ENCODE peak calls at places on chromosome 17, in nine cellular contexts. Z is SK-N-SH, V is GM23338, F is A549, C is HCT116, J is K562, R is GM12878, P is Panc1, I is HepG2. U is an unnamed sample.

GRCh38 chr17:80783461-80783860 is 208.2 kb upstream of the CHMP6 start:
- DNase-seq in R (no peak), Z (no peak), P (no peak), F (no peak), V (no peak), J (no peak), I (no peak), C (no peak), U (no peak)

GRCh38 chr17:20852541-20853370 is 190.1 kb downstream of the USP22 start:
- DNase-seq in Z (peak; percentile 33), P (no peak), R (no peak), C (no peak), F (peak; percentile 48), I (no peak), V (peak; percentile 67), J (no peak), U (no peak)

GRCh38 chr17:36935681-36936454 is 1.4 kb upstream of the LHX1 start:
- DNase-seq in C (no peak), Z (peak; percentile 60), V (peak; percentile 84), J (peak; percentile 43), P (no peak), I (no peak), F (peak; percentile 72), R (no peak), U (no peak)

GRCh38 chr17:3558603-3559269 is 1.1 kb upstream of the TRPV3 start:
- DNase-seq in R (peak; percentile 87), I (no peak), V (no peak), Z (no peak), P (no peak), F (no peak), C (no peak), J (no peak), U (no peak)

GRCh38 chr17:68184141-68184571 is 63.7 kb upstream of the AMZ2 start:
- DNase-seq in Z (no peak), C (no peak), I (no peak), V (peak; percentile 50), J (no peak), R (no peak), F (no peak), P (no peak), U (no peak)

GRCh38 chr17:18996458-18996857 is 8.1 kb downstream of the FAM83G start:
- DNase-seq in J (no peak), F (no peak), C (no peak), Z (no peak), R (no peak), I (no peak), P (no peak), V (no peak), U (no peak)

GRCh38 chr17:57943140-57943539 is 12.1 kb downstream of the CUEDC1 start:
- DNase-seq in Z (no peak), R (no peak), V (no peak), C (no peak), P (no peak), J (no peak), I (no peak), F (no peak), U (peak; percentile 21)

GRCh38 chr17:20156196-20157077 is 147.3 kb downstream of the SPECC1 start:
- DNase-seq in V (peak; percentile 84), J (peak; percentile 55), R (no peak), Z (peak; percentile 76), C (peak; percentile 38), F (peak; percentile 70), P (no peak), I (peak; percentile 39), U (no peak)

GRCh38 chr17:39699818-39700147 is at the start of gene ERBB2:
- DNase-seq in V (peak; percentile 89), P (no peak), R (no peak), J (no peak), C (peak; percentile 57), I (peak; percentile 64), F (peak; percentile 92), Z (no peak), U (no peak)

GRCh38 chr17:75819116-75819515 is 25.1 kb downstream of the UNC13D start:
- DNase-seq in C (no peak), P (no peak), I (no peak), V (no peak), Z (peak; percentile 41), J (no peak), R (no peak), F (no peak), U (no peak)

GRCh38 chr17:59329558-59330313 is 1.7 kb upstream of the YPEL2 start:
- DNase-seq in V (peak; percentile 87), Z (peak; percentile 81), R (peak; percentile 43), P (no peak), J (peak; percentile 69), F (peak; percentile 79), C (peak; percentile 62), I (peak; percentile 85), U (peak; percentile 85)

GRCh38 chr17:7897773-7898172 is 9.2 kb downstream of the CHD3 start:
- DNase-seq in P (no peak), I (peak; percentile 62), F (peak; percentile 72), C (no peak), Z (peak; percentile 72), J (peak; percentile 23), R (no peak), V (no peak), U (no peak)

GRCh38 chr17:71970312-71970711 is 150.5 kb upstream of the SOX9 start:
- DNase-seq in C (no peak), J (no peak), V (no peak), I (no peak), P (no peak), Z (no peak), F (peak; percentile 20), R (no peak), U (no peak)

GRCh38 chr17:27282054-27282501 is 11.8 kb upstream of the WSB1 start:
- DNase-seq in J (no peak), I (no peak), V (no peak), C (no peak), R (peak; percentile 49), Z (no peak), F (no peak), P (no peak), U (peak; percentile 55)

DNA sequence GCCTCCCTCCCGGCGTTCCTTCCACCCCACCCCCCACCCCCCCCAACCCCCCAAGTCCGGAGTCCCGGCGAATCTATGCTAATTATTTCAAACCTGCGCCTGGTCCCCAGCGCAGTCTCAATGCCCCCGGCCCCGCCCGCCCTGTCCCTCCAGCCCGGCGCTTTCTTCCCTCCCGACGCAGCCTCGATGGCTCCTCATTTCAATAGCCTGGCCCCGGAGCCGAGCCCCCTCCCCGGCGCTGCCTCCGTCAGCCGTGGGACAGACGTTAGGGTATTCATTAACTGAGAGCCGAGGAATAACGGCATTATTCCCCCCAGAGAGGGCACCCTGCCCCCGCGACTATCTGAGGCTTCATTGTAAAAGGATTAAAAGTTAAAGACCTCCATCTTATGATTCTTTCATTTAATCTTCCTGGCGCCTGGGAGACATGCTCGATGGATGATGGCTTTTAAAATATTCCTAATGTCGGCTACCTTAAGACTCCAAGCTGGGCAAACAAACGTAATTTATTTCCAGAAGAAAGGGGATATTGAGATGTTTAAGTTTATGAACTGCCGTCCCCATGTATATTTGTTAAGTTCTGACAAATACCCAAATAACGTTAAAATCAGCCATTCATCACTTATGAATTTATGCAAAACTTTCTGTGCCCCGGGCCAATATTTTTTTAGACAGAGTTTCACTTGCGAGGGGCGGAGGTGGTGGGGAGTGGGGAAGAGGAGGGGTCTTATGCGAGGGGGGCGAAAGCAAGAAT is 3.4 kb downstream of the NOG start:
- DNase-seq in V (peak; percentile 67), R (no peak), J (no peak), I (no peak), Z (peak; percentile 40), P (no peak), F (no peak), C (no peak), U (no peak)
- TF ChIP-seq REST in V (no peak), R (no peak), J (no peak), I (no peak), Z (no peak), P (no peak), F (no peak), C (no peak), U (no peak)

GRCh38 chr17:63497708-63498483 is 21.0 kb downstream of the ACE start:
- DNase-seq in Z (peak; percentile 78), I (peak; percentile 62), P (no peak), C (peak; percentile 24), F (peak; percentile 45), V (peak; percentile 85), R (no peak), J (peak; percentile 47), U (no peak)
- TF ChIP-seq CTCF in Z (peak; percentile 37), I (peak; percentile 81), P (no peak), C (peak; percentile 62), F (peak; percentile 16), V (peak; percentile 61), R (no peak), J (peak; percentile 25), U (no peak)

GRCh38 chr17:33925650-33926049 is 329.4 kb upstream of the CCL2 start:
- DNase-seq in J (no peak), P (no peak), I (no peak), Z (no peak), C (no peak), R (no peak), F (no peak), V (no peak), U (no peak)

GRCh38 chr17:33927732-33928133 is 327.4 kb upstream of the CCL2 start:
- DNase-seq in C (no peak), I (no peak), R (no peak), F (no peak), Z (peak; percentile 39), P (no peak), V (peak; percentile 24), J (peak; percentile 50), U (no peak)

GRCh38 chr17:33924105-33924504 is 331.0 kb upstream of the CCL2 start:
- DNase-seq in P (no peak), J (peak; percentile 42), R (no peak), Z (no peak), I (no peak), V (no peak), C (no peak), F (no peak), U (no peak)

GRCh38 chr17:33932996-33933395 is 322.1 kb upstream of the CCL2 start:
- DNase-seq in F (no peak), J (no peak), I (no peak), Z (no peak), C (no peak), P (no peak), R (no peak), V (no peak), U (no peak)

GRCh38 chr17:33929181-33929724 is 325.8 kb upstream of the CCL2 start:
- DNase-seq in Z (no peak), F (no peak), I (no peak), V (peak; percentile 74), J (no peak), C (no peak), R (no peak), P (no peak), U (no peak)
- H3K4me3 ChIP-seq in Z (no peak overlapping the region), F (no peak overlapping the region), I (no peak overlapping the region), V (peak overlapping the region; percentile 1), J (no peak overlapping the region), C (no peak overlapping the region), R (no peak overlapping the region), P (no peak overlapping the region), U (no peak overlapping the region)

DNA sequence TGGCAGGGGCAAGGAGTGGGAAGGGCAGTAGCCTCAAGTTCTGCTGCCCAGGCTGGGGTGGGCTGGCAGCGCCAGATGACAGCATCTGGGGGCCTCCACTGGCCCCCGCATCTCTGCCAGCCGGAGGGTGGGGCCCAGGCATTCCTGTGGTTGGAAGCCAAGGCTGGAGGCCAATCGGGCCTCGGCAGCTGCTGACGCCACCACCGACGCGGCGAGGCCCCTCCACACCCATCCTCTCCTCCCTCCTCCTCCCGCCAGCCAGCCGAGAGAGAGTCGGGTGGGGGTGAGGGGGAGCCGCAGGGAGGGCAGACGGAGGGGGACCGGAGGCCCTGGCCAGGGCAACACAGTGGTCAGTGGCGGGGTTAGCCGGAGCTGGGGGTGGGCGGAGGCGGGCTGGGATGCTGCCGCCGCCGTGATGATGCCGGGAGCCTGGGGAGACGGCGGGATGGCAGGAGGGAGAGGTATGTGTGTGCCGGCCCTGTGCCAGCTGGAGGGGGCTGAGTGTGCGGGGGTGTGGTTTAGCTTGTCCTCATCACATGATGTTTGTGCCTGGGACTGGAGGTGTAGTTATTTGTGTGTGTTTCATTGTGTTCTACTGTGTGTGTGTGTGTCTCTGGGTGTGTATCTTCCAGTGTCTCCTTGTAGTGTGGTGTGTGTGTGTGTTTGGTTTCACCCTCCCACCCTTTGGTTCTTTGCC is 36.6 kb downstream of the ARHGAP23 start:
- DNase-seq in V (peak; percentile 21), Z (peak; percentile 96), I (no peak), R (no peak), C (peak; percentile 64), P (no peak), J (peak; percentile 90), F (peak; percentile 81), U (no peak)
- TF ChIP-seq REST in V (no peak), Z (no peak), I (no peak), R (no peak), C (no peak), P (no peak), J (no peak), F (no peak), U (no peak)

U was measured in HL-60.